ENCODE peak calls at places on chromosomes 6 and 20, in five cellular contexts. F is neuronal stem cell, E is mesenchymal stem cell, N is H9, G is H1. X is an unnamed sample.
A peak's percentile ranks its signal among the peaks of the same experiment; 100 is the strongest.

GRCh38 chr6:120816862-120817261 is 517.4 kb downstream of the TBC1D32 start:
- DNase-seq in F (no peak), E (no peak), N (no peak), G (no peak), X (no peak)

GRCh38 chr6:160042014-160042773 is 73.3 kb downstream of the IGF2R start:
- DNase-seq in F (no peak), E (no peak), N (no peak), G (no peak), X (peak; percentile 26)

GRCh38 chr20:22583773-22584629 is at the start of gene FOXA2:
- DNase-seq in F (no peak), E (no peak), N (peak; percentile 75), G (no peak), X (no peak)

GRCh38 chr20:62219992-62220665 is at the start of gene HRH3:
- DNase-seq in F (peak; percentile 78), E (peak; percentile 25), N (peak; percentile 82), G (no peak), X (peak; percentile 41)

GRCh38 chr6:70166088-70166958 is 136.6 kb downstream of the COL9A1 start:
- DNase-seq in F (peak; percentile 38), E (peak; percentile 59), N (peak; percentile 64), G (peak; percentile 17), X (peak; percentile 39)

GRCh38 chr6:24117016-24117415 is 9.0 kb upstream of the NRSN1 start:
- DNase-seq in F (no peak), E (no peak), N (no peak), G (no peak), X (no peak)

GRCh38 chr20:45798935-45799642 is 7.3 kb downstream of the DNTTIP1 start:
- DNase-seq in F (peak; percentile 31), E (peak; percentile 69), N (peak; percentile 79), G (peak; percentile 36), X (peak; percentile 77)

GRCh38 chr6:90297124-90297865 is 652 bp upstream of the BACH2 start:
- DNase-seq in F (peak; percentile 24), E (no peak), N (peak; percentile 35), G (no peak), X (no peak)

GRCh38 chr6:44269168-44269920 is 906 bp upstream of the TMEM151B start:
- DNase-seq in F (no peak), E (no peak), N (no peak), G (no peak), X (no peak)

GRCh38 chr20:64102647-64103354 is 4.6 kb downstream of the NPBWR2 start:
- DNase-seq in F (no peak), E (no peak), N (peak; percentile 74), G (no peak), X (no peak)

GRCh38 chr6:42095776-42096541 is 45.6 kb downstream of the TAF8 start:
- DNase-seq in F (no peak), E (no peak), N (peak; percentile 41), G (no peak), X (no peak)

GRCh38 chr6:167400482-167401138 is 75.7 kb downstream of the TTLL2 start:
- DNase-seq in F (no peak), E (no peak), N (no peak), G (no peak), X (no peak)

GRCh38 chr6:167403427-167403826 is 78.5 kb downstream of the TTLL2 start:
- DNase-seq in F (no peak), E (no peak), N (no peak), G (no peak), X (no peak)

GRCh38 chr6:167399599-167399998 is 74.7 kb downstream of the TTLL2 start:
- DNase-seq in F (no peak), E (no peak), N (no peak), G (no peak), X (no peak)

GRCh38 chr6:167402195-167402686 is 77.4 kb downstream of the TTLL2 start:
- DNase-seq in F (no peak), E (no peak), N (no peak), G (no peak), X (no peak)

GRCh38 chr6:167401525-167402194 is 76.8 kb downstream of the TTLL2 start:
- DNase-seq in F (no peak), E (no peak), N (peak; percentile 47), G (no peak), X (no peak)
- H2BK12ac ChIP-seq in F (peak overlapping the region; percentile 92), E (no peak overlapping the region), N (no peak overlapping the region), G (peak overlapping the region; percentile 90), X (no peak overlapping the region)

DNA sequence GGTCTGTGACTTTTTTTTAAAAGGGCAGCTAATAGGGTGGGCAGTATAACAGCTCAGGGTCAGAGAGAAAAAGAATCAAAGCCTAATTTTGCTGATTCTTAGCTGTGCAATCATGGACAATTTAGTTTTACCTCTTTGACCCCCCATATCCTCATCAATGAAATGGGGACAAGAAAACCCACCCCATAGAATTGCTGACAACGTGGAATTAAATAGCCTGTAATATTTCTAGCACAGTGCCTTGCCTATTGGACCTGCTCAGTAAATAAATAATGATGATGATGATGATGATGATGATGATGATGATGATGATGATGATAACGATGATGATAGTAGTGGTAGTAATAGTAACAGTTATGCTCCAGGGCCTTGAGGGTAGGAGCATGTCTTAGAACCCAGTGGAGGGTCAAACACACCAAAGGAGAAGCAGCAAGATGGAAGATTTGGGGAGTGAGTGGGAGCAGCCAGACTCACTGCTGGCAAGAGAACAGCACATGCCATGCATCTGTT is 166.8 kb upstream of the LRFN2 start:
- DNase-seq in F (no peak), E (no peak), N (no peak), G (no peak), X (no peak)
- H3K4me2 ChIP-seq in F (no peak overlapping the region), E (no peak overlapping the region), N (no peak overlapping the region), G (peak overlapping the region; percentile 65), X (no peak overlapping the region)

DNA sequence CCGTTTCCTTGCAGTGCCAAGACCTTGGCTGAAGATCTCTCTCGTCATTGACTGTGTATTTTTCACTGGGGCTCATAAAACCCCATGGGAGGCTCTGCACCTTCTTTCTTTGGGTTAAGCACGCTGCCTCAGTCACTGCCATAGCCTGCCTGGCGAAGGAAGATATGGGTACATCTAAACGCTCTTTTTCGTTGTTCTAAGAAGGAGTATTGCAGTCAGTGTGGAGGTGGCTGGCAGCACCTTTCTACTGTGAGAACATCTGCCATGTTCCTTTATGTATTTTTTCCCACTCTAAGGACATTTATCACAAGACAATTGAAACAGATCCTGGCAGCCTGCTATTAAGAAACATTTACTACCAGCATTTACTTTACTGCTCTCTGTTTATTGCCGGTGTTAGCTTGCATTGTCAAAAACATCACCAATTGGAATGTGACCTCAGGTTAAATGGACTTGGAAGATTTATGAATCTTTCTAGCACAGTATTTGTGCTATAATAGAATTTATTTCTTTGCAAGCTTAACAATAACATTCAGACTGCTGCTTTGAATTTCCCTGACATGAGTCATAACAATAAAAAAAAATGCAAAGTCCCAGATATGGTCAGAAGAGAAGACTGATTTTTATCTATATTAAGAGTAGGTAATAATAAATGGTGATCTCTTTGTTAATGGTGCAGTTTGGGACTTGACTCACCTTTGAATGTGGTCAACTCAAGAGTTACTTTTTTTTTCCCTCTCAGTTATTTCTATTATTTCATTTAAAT is 62.2 kb upstream of the CLDN20 start:
- DNase-seq in F (no peak), E (peak; percentile 64), N (no peak), G (no peak), X (peak; percentile 65)
- H3K14ac ChIP-seq in F (no peak overlapping the region), E (no peak overlapping the region), N (no peak overlapping the region), G (no peak overlapping the region), X (no peak overlapping the region)

GRCh38 chr6:157019733-157020132 is 242.6 kb downstream of the ARID1B start:
- DNase-seq in F (no peak), E (peak; percentile 29), N (no peak), G (no peak), X (no peak)

GRCh38 chr6:157021267-157022021 is 244.3 kb downstream of the ARID1B start:
- DNase-seq in F (peak; percentile 88), E (peak; percentile 90), N (peak; percentile 86), G (peak; percentile 65), X (peak; percentile 81)

GRCh38 chr6:157019115-157019628 is 242.0 kb downstream of the ARID1B start:
- DNase-seq in F (no peak), E (peak; percentile 29), N (peak; percentile 35), G (no peak), X (peak; percentile 48)

GRCh38 chr6:157022022-157022740 is 245.0 kb downstream of the ARID1B start:
- DNase-seq in F (peak; percentile 77), E (peak; percentile 92), N (peak; percentile 88), G (no peak), X (peak; percentile 84)

DNA sequence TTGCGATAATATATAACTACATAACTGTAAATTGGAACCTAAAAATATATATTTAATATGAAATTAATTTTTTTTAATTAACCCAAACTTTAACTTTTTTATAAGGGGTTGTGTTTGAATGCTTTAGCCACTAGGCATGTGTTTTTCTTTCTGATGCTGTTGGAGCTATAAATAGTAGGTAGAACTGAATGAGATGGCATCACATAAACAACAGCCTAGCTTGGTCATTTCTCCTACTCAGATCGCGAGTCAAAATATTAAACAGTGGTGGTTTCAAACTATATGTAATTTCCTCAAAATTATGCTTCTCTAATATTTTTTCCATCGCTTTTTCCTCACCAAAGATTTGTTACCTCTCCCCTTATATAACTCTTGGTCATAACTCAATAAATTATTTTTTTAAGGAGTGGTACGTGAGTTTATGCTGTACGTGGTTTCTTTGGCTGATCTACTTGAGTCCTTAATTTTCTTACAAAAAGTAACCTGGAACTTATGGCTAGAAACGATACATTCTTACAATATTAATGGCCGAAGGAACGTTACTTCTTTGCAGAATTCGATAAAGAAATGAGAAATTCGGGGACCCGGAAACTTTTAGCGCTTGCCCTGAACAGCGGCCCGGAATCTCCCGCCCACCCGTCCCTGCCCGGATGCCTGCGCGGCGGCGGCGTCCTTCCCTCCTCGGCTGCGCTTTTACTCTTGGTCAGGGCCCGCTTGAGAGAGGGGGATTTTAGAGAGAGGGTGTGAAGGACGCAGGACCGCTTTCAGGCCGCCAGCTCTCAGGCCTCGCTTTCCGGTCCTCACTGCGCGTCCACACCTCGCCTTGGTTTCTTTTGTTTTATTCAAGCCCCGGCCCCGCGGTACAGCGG is 243.5 kb downstream of the ARID1B start:
- DNase-seq in F (no peak), E (peak; percentile 79), N (peak; percentile 49), G (no peak), X (peak; percentile 54)
- H2BK12ac ChIP-seq in F (no peak overlapping the region), E (no peak overlapping the region), N (peak overlapping the region; percentile 17), G (no peak overlapping the region), X (no peak overlapping the region)

X was measured in trophoblast cell.